ENCODE peak calls at places on chromosome 6, in four cellular contexts. B is activated CD4-positive, alpha-beta T cell treated with anti-CD3 and anti-CD28 coated beads for 1 hour; Q is nephron progenitor cell; E is T-helper 2 cell. M is an unnamed sample.

GRCh38 chr6:47241742-47242482 is 67.8 kb downstream of the TNFRSF21 start:
- DNase-seq in B (no peak), Q (no peak), E (no peak), M (no peak)

GRCh38 chr6:139376604-139377218 is 2.3 kb upstream of the CITED2 start:
- DNase-seq in B (no peak), E (no peak), Q (no peak), M (peak; percentile 52)

GRCh38 chr6:31042801-31043200 is 32.5 kb downstream of the MUC22 start:
- DNase-seq in E (no peak), Q (peak; percentile 37), B (peak; percentile 11), M (peak; percentile 82)

GRCh38 chr6:135496805-135497411 is 632 bp downstream of the AHI1 start:
- DNase-seq in Q (no peak), B (no peak), E (no peak), M (peak; percentile 21)

GRCh38 chr6:140437619-140438345 is 1063.3 kb upstream of the CITED2 start:
- DNase-seq in Q (peak; percentile 10), E (no peak), B (no peak), M (no peak)

GRCh38 chr6:151285121-151285520 is 45.4 kb downstream of the AKAP12 start:
- DNase-seq in B (no peak), Q (no peak), E (no peak), M (peak; percentile 6)

GRCh38 chr6:12150812-12151432 is 138.8 kb downstream of the HIVEP1 start:
- DNase-seq in E (peak; percentile 15), B (no peak), Q (peak; percentile 46), M (peak; percentile 50)

GRCh38 chr6:37696841-37697735 is 595 bp downstream of the MDGA1 start:
- DNase-seq in E (peak; percentile 27), B (peak; percentile 16), Q (peak; percentile 61), M (peak; percentile 16)

GRCh38 chr6:160007581-160007980 is 38.7 kb downstream of the IGF2R start:
- DNase-seq in E (no peak), Q (no peak), B (no peak), M (no peak)

GRCh38 chr6:34115396-34116314 is 30.2 kb downstream of the GRM4 start:
- DNase-seq in B (no peak), E (no peak), Q (peak; percentile 88), M (peak; percentile 36)

GRCh38 chr6:98471444-98471843 is 362.9 kb upstream of the POU3F2 start:
- DNase-seq in E (no peak), B (no peak), Q (no peak), M (no peak)

GRCh38 chr6:12353731-12354130 is 63.6 kb downstream of the EDN1 start:
- DNase-seq in E (no peak), Q (no peak), B (no peak), M (no peak)

GRCh38 chr6:43820486-43820885 is 50.5 kb downstream of the VEGFA start:
- DNase-seq in Q (no peak), E (no peak), B (no peak), M (no peak)

GRCh38 chr6:25292384-25292783 is 13.2 kb downstream of the CARMIL1 start:
- DNase-seq in E (no peak), B (no peak), Q (no peak), M (no peak)